ENCODE peak calls at places on chromosomes 4 and X, in five cellular contexts. E is upper lobe of right lung, J is OCI-LY7, D is left ventricle myocardium inferior, N is ovary. T is an unnamed sample.

GRCh38 chr4:5048721-5049120 is 2.6 kb upstream of the STK32B start:
- DNase-seq in E (no peak), J (no peak), N (no peak), D (no peak), T (no peak)

GRCh38 chr4:17811078-17811603 is 362 bp downstream of the NCAPG start:
- DNase-seq in N (no peak), D (peak), J (no peak), E (no peak), T (peak)

GRCh38 chrX:45295587-45295986 is 94.9 kb upstream of the DIPK2B start:
- DNase-seq in J (no peak), N (no peak), E (no peak), D (no peak), T (peak)

GRCh38 chrX:12885508-12885907 is 18.6 kb downstream of the TLR7 start:
- DNase-seq in J (no peak), E (no peak), N (no peak), D (no peak), T (no peak)

GRCh38 chr4:2767705-2768074 is 11.6 kb upstream of the TNIP2 start:
- DNase-seq in J (no peak), N (no peak), E (no peak), D (no peak), T (no peak)

GRCh38 chr4:131013226-131013625 is 1917.3 kb downstream of the C4orf33 start:
- DNase-seq in D (no peak), E (no peak), J (no peak), N (no peak), T (no peak)

GRCh38 chr4:104642521-104642920 is 147.8 kb upstream of the CXXC4 start:
- DNase-seq in N (no peak), E (no peak), D (no peak), J (no peak), T (no peak)

GRCh38 chr4:47032405-47033106 is 1.2 kb downstream of the GABRB1 start:
- DNase-seq in N (peak), D (peak), E (peak), J (no peak), T (peak)

GRCh38 chrX:72714471-72714916 is 388 bp upstream of the PHKA1 start:
- DNase-seq in D (peak), J (no peak), E (peak), N (peak), T (peak)

GRCh38 chr4:6378493-6379445 is 93.6 kb downstream of the PPP2R2C start:
- DNase-seq in J (no peak), E (no peak), D (peak), N (no peak), T (no peak)

GRCh38 chr4:164888096-164888495 is 11.1 kb downstream of the APELA start:
- DNase-seq in D (no peak), N (no peak), E (no peak), J (no peak), T (no peak)

GRCh38 chr4:169114341-169114974 is 104.4 kb upstream of the CBR4 start:
- DNase-seq in D (no peak), N (no peak), E (no peak), J (no peak), T (no peak)

GRCh38 chr4:26238782-26239647 is 81.8 kb upstream of the RBPJ start:
- DNase-seq in D (no peak), J (no peak), E (no peak), N (no peak), T (no peak)
- H3K4me3 ChIP-seq in D (no peak), J (no peak), E (no peak), N (no peak), T (no peak)

GRCh38 chrX:155216940-155217450 is 735 bp downstream of the VBP1 start:
- DNase-seq in N (no peak), E (no peak), D (no peak), J (peak), T (no peak)
- TF ChIP-seq CTCF in N (no peak), E (no peak), D (no peak), J (no peak), T (no peak)

DNA sequence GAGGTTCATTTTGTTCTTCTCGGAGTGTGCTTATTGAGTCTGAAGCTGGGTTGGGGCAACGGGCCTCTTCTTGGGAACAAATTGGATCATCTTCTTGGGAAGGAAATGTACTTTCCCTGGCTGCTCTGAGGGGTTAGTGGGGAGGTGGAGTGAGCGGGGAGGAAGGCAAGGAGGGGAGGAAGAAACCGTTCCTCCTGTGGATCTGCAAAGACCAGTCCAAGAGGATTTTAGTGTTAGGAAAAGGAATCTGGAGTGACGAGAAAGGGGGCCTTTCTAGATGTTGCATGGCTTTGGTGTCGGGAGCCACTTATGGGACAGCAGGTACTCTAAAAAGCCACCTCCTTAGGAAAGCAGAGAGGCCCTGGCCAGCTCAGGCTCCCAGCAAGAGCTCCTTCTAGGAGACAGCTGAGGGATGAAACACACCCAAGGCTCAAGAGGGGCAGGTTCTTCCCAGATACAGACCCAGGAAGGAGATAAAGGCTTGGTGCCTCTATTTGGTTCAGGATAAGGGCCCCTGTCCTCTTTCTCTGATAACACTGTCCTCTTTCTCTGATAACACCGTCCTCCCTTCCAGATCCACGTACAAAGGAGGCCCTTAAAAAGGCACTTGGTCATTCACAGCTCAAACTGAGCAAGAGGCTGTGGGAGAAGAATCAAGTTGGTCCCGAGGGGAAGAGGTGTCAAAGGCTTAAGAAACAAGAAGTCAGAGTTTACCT is 451 bp downstream of the SOD3 start:
- DNase-seq in E (no peak), D (no peak), N (no peak), J (no peak), T (no peak)
- H3K4me3 ChIP-seq in E (peak), D (peak), N (peak), J (no peak), T (no peak)

GRCh38 chrX:38664285-38664684 is 102.9 kb downstream of the TSPAN7 start:
- DNase-seq in J (peak), D (no peak), E (no peak), N (no peak), T (peak)
- TF ChIP-seq CTCF in J (peak), D (peak), E (peak), N (no peak), T (peak)

GRCh38 chrX:10174810-10175209 is 18.0 kb downstream of the CLCN4 start:
- DNase-seq in E (no peak), J (no peak), N (no peak), D (no peak), T (peak)

GRCh38 chrX:10172867-10173266 is 16.1 kb downstream of the CLCN4 start:
- DNase-seq in E (no peak), J (no peak), D (no peak), N (no peak), T (no peak)

GRCh38 chrX:10173331-10173900 is 16.6 kb downstream of the CLCN4 start:
- DNase-seq in N (peak), E (no peak), J (no peak), D (no peak), T (peak)

GRCh38 chrX:10175317-10175871 is 18.6 kb downstream of the CLCN4 start:
- DNase-seq in N (peak), D (no peak), J (no peak), E (no peak), T (no peak)

DNA sequence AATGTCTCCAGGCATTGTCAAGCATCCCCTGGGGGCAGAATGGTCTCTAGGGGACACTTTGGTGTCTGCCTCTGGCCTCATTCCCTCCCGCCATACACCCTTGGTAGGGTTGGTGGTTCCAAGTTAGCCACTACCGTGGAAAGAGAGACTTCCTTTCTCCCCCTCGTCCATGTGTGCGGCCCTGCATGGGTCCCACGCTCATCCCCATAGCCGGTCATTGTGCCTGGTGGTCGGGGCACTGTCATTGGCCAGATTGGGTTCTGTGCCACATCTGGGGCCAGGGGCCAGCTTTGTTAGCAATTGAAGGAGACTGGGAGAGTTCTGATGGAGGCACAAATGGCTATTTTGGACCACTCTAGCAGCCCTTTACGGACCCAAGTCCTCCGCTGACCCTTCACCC is 17.3 kb downstream of the CLCN4 start:
- DNase-seq in J (no peak), N (no peak), E (no peak), D (no peak), T (no peak)
- H3K4me3 ChIP-seq in J (no peak), N (no peak), E (no peak), D (no peak), T (no peak)

GRCh38 chr4:150974251-150974640 is 40.8 kb downstream of the LRBA start:
- DNase-seq in N (no peak), E (no peak), J (no peak), D (no peak), T (no peak)

GRCh38 chr4:150970685-150971151 is 44.4 kb downstream of the LRBA start:
- DNase-seq in D (no peak), E (no peak), N (no peak), J (no peak), T (no peak)

GRCh38 chr4:150972592-150972991 is 42.5 kb downstream of the LRBA start:
- DNase-seq in N (no peak), D (no peak), J (peak), E (no peak), T (no peak)

GRCh38 chr4:150973626-150974250 is 41.3 kb downstream of the LRBA start:
- DNase-seq in E (no peak), D (no peak), N (no peak), J (no peak), T (peak)

GRCh38 chr4:150971901-150972300 is 43.2 kb downstream of the LRBA start:
- DNase-seq in E (no peak), D (no peak), J (no peak), N (no peak), T (no peak)
- TF ChIP-seq CTCF in E (no peak), D (no peak), J (no peak), N (no peak), T (no peak)

GRCh38 chr4:109801099-109801789 is 555 bp downstream of the CFI start:
- DNase-seq in D (no peak), N (no peak), J (no peak), E (no peak), T (no peak)
- H3K4me3 ChIP-seq in D (peak), N (no peak), J (no peak), E (peak), T (no peak)

GRCh38 chrX:128106630-128107029 is 54.4 kb upstream of the ACTRT1 start:
- DNase-seq in E (no peak), D (no peak), N (no peak), J (peak), T (peak)
- TF ChIP-seq CTCF in E (no peak), D (no peak), N (no peak), J (peak), T (peak)

GRCh38 chr4:185587065-185587443 is 51.7 kb upstream of the PDLIM3 start:
- DNase-seq in N (no peak), D (no peak), J (no peak), E (no peak), T (no peak)
- H3K4me3 ChIP-seq in N (no peak), D (no peak), J (peak), E (peak), T (no peak)

T was measured in bronchial epithelial cell.